ENCODE peak calls at places on chromosomes 2 and 18, in eight cellular contexts. One of them, this sample, is unnamed.

GRCh38 chr18:75213610-75214009 is 3.0 kb downstream of the TSHZ1 start:
- DNase-seq in small intestine: peak
- DNase-seq in psoas muscle: no peak
- DNase-seq in hippocampal formation: no peak
- DNase-seq in GM12865: no peak
- DNase-seq in activated T-cell treated with anti-CD3 and anti-CD28 coated beads, Interleukin-2, amount 50 U/mL, for 72 hours: no peak
- DNase-seq in EH: peak
- DNase-seq in T-helper 9 cell: no peak
- DNase-seq in this sample: peak

GRCh38 chr18:79332601-79333000 is 63.1 kb upstream of the NFATC1 start:
- DNase-seq in small intestine: no peak
- DNase-seq in psoas muscle: no peak
- DNase-seq in hippocampal formation: no peak
- DNase-seq in GM12865: no peak
- DNase-seq in activated T-cell treated with anti-CD3 and anti-CD28 coated beads, Interleukin-2, amount 50 U/mL, for 72 hours: no peak
- DNase-seq in EH: no peak
- DNase-seq in T-helper 9 cell: no peak
- DNase-seq in this sample: no peak

GRCh38 chr2:88950010-88950409 is 258.5 kb downstream of the RPIA start:
- DNase-seq in small intestine: no peak
- DNase-seq in psoas muscle: no peak
- DNase-seq in hippocampal formation: no peak
- DNase-seq in GM12865: peak
- DNase-seq in activated T-cell treated with anti-CD3 and anti-CD28 coated beads, Interleukin-2, amount 50 U/mL, for 72 hours: no peak
- DNase-seq in EH: no peak
- DNase-seq in T-helper 9 cell: no peak
- DNase-seq in this sample: peak

GRCh38 chr2:240586919-240587800 is 626 bp downstream of the CAPN10 start:
- DNase-seq in small intestine: peak
- DNase-seq in psoas muscle: no peak
- DNase-seq in hippocampal formation: no peak
- DNase-seq in GM12865: peak
- DNase-seq in activated T-cell treated with anti-CD3 and anti-CD28 coated beads, Interleukin-2, amount 50 U/mL, for 72 hours: peak
- DNase-seq in EH: peak
- DNase-seq in T-helper 9 cell: peak
- DNase-seq in this sample: peak

GRCh38 chr2:119490653-119491195 is 33.6 kb downstream of the SCTR start:
- DNase-seq in small intestine: no peak
- DNase-seq in psoas muscle: no peak
- DNase-seq in hippocampal formation: no peak
- DNase-seq in GM12865: no peak
- DNase-seq in activated T-cell treated with anti-CD3 and anti-CD28 coated beads, Interleukin-2, amount 50 U/mL, for 72 hours: no peak
- DNase-seq in EH: no peak
- DNase-seq in T-helper 9 cell: no peak
- DNase-seq in this sample: no peak

GRCh38 chr2:141923657-141924056 is 207.2 kb downstream of the LRP1B start:
- DNase-seq in small intestine: no peak
- DNase-seq in psoas muscle: no peak
- DNase-seq in hippocampal formation: no peak
- DNase-seq in GM12865: no peak
- DNase-seq in activated T-cell treated with anti-CD3 and anti-CD28 coated beads, Interleukin-2, amount 50 U/mL, for 72 hours: no peak
- DNase-seq in EH: peak
- DNase-seq in T-helper 9 cell: no peak
- DNase-seq in this sample: peak

GRCh38 chr2:232988444-232988843 is 24.6 kb downstream of the NGEF start:
- DNase-seq in small intestine: peak
- DNase-seq in psoas muscle: peak
- DNase-seq in hippocampal formation: no peak
- DNase-seq in GM12865: no peak
- DNase-seq in activated T-cell treated with anti-CD3 and anti-CD28 coated beads, Interleukin-2, amount 50 U/mL, for 72 hours: no peak
- DNase-seq in EH: peak
- DNase-seq in T-helper 9 cell: no peak
- DNase-seq in this sample: peak

GRCh38 chr2:127170452-127171197 is 49.5 kb downstream of the CYP27C1 start:
- DNase-seq in small intestine: peak
- DNase-seq in psoas muscle: no peak
- DNase-seq in hippocampal formation: no peak
- DNase-seq in GM12865: no peak
- DNase-seq in activated T-cell treated with anti-CD3 and anti-CD28 coated beads, Interleukin-2, amount 50 U/mL, for 72 hours: no peak
- DNase-seq in EH: no peak
- DNase-seq in T-helper 9 cell: no peak
- DNase-seq in this sample: no peak

GRCh38 chr2:174024524-174025270 is 59.5 kb upstream of the SP3 start:
- DNase-seq in small intestine: no peak
- DNase-seq in psoas muscle: peak
- DNase-seq in hippocampal formation: no peak
- DNase-seq in GM12865: no peak
- DNase-seq in activated T-cell treated with anti-CD3 and anti-CD28 coated beads, Interleukin-2, amount 50 U/mL, for 72 hours: no peak
- DNase-seq in EH: peak
- DNase-seq in T-helper 9 cell: no peak
- DNase-seq in this sample: peak

GRCh38 chr2:163736433-163737168 is 793 bp upstream of the FIGN start:
- DNase-seq in small intestine: no peak
- DNase-seq in psoas muscle: peak
- DNase-seq in hippocampal formation: no peak
- DNase-seq in GM12865: no peak
- DNase-seq in activated T-cell treated with anti-CD3 and anti-CD28 coated beads, Interleukin-2, amount 50 U/mL, for 72 hours: no peak
- DNase-seq in EH: peak
- DNase-seq in T-helper 9 cell: no peak
- DNase-seq in this sample: peak

GRCh38 chr2:27721884-27722485 is 49.5 kb upstream of the MRPL33 start:
- DNase-seq in small intestine: no peak
- DNase-seq in psoas muscle: no peak
- DNase-seq in hippocampal formation: no peak
- DNase-seq in GM12865: no peak
- DNase-seq in activated T-cell treated with anti-CD3 and anti-CD28 coated beads, Interleukin-2, amount 50 U/mL, for 72 hours: no peak
- DNase-seq in EH: no peak
- DNase-seq in T-helper 9 cell: no peak
- DNase-seq in this sample: no peak

GRCh38 chr2:39408351-39409136 is 28.5 kb downstream of the MAP4K3 start:
- DNase-seq in small intestine: no peak
- DNase-seq in psoas muscle: no peak
- DNase-seq in hippocampal formation: no peak
- DNase-seq in GM12865: peak
- DNase-seq in activated T-cell treated with anti-CD3 and anti-CD28 coated beads, Interleukin-2, amount 50 U/mL, for 72 hours: no peak
- DNase-seq in EH: peak
- DNase-seq in T-helper 9 cell: no peak
- DNase-seq in this sample: no peak

GRCh38 chr2:26585100-26585499 is 56.1 kb downstream of the CIB4 start:
- DNase-seq in small intestine: no peak
- DNase-seq in psoas muscle: no peak
- DNase-seq in hippocampal formation: no peak
- DNase-seq in GM12865: no peak
- DNase-seq in activated T-cell treated with anti-CD3 and anti-CD28 coated beads, Interleukin-2, amount 50 U/mL, for 72 hours: no peak
- DNase-seq in EH: no peak
- DNase-seq in T-helper 9 cell: no peak
- DNase-seq in this sample: no peak

GRCh38 chr18:57087985-57088384 is 58.9 kb upstream of the BOD1L2 start:
- DNase-seq in small intestine: peak
- DNase-seq in psoas muscle: no peak
- DNase-seq in hippocampal formation: no peak
- DNase-seq in GM12865: no peak
- DNase-seq in activated T-cell treated with anti-CD3 and anti-CD28 coated beads, Interleukin-2, amount 50 U/mL, for 72 hours: no peak
- DNase-seq in EH: no peak
- DNase-seq in T-helper 9 cell: no peak
- DNase-seq in this sample: no peak

GRCh38 chr2:72722492-72723090 is 103.2 kb downstream of the EXOC6B start:
- DNase-seq in small intestine: no peak
- DNase-seq in psoas muscle: no peak
- DNase-seq in hippocampal formation: no peak
- DNase-seq in GM12865: no peak
- DNase-seq in activated T-cell treated with anti-CD3 and anti-CD28 coated beads, Interleukin-2, amount 50 U/mL, for 72 hours: no peak
- DNase-seq in EH: peak
- DNase-seq in T-helper 9 cell: no peak
- DNase-seq in this sample: peak